ENCODE peak calls at places on chromosome 11, in four cellular contexts. M is sigmoid colon, S is astrocyte, N is HFF-Myc. T is an unnamed sample.

GRCh38 chr11:125939081-125939521 is 6.7 kb upstream of the VSIG10L2 start:
- DNase-seq in M (no peak), S (no peak), N (no peak), T (no peak)

GRCh38 chr11:18046116-18046777 is at the start of gene TPH1:
- DNase-seq in M (no peak), S (peak), N (no peak), T (peak)

GRCh38 chr11:87421422-87421821 is 383.7 kb downstream of the TMEM135 start:
- DNase-seq in M (no peak), S (peak), N (peak), T (peak)

GRCh38 chr11:118933486-118933885 is 7.8 kb upstream of the BCL9L start:
- DNase-seq in M (peak), S (no peak), N (no peak), T (no peak)

GRCh38 chr11:88348870-88349269 is 11.3 kb upstream of the CTSC start:
- DNase-seq in M (no peak), S (no peak), N (no peak), T (no peak)

GRCh38 chr11:86876716-86877234 is 76.4 kb downstream of the PRSS23 start:
- DNase-seq in M (no peak), S (no peak), N (no peak), T (no peak)

GRCh38 chr11:70405679-70406395 is 7.5 kb downstream of the CTTN start:
- DNase-seq in M (no peak), S (no peak), N (no peak), T (no peak)

GRCh38 chr11:6353367-6353987 is 33.2 kb upstream of the CAVIN3 start:
- DNase-seq in M (peak), S (no peak), N (no peak), T (peak)

GRCh38 chr11:13261600-13262061 is 16.0 kb upstream of the BMAL1 start:
- DNase-seq in M (no peak), S (peak), N (peak), T (peak)

GRCh38 chr11:109112748-109113378 is 309.1 kb upstream of the C11orf87 start:
- DNase-seq in M (no peak), S (peak), N (no peak), T (peak)

GRCh38 chr11:32122200-32122599 is 31.3 kb downstream of the RCN1 start:
- DNase-seq in M (no peak), S (no peak), N (no peak), T (no peak)

GRCh38 chr11:12598330-12599256 is 75.6 kb upstream of the TEAD1 start:
- DNase-seq in M (no peak), S (peak), N (no peak), T (peak)

GRCh38 chr11:86799680-86800075 is 664 bp upstream of the PRSS23 start:
- DNase-seq in M (peak), S (no peak), N (no peak), T (no peak)

GRCh38 chr11:7905961-7906429 is 25.1 kb downstream of the OR10A6 start:
- DNase-seq in M (no peak), S (no peak), N (no peak), T (no peak)

GRCh38 chr11:123292647-123293046 is 97.6 kb upstream of the CLMP start:
- DNase-seq in M (no peak), S (no peak), N (no peak), T (no peak)

GRCh38 chr11:134951305-134951700 is 539.3 kb upstream of the B3GAT1 start:
- DNase-seq in M (no peak), S (peak), N (no peak), T (peak)

GRCh38 chr11:99154277-99154676 is 133.5 kb downstream of the CNTN5 start:
- DNase-seq in M (no peak), S (no peak), N (no peak), T (no peak)

GRCh38 chr11:15988693-15989231 is 367.6 kb downstream of the SOX6 start:
- DNase-seq in M (no peak), S (no peak), N (no peak), T (no peak)

GRCh38 chr11:27385245-27385644 is 22.2 kb upstream of the CCDC34 start:
- DNase-seq in M (no peak), S (peak), N (no peak), T (peak)
- TF ChIP-seq CTCF in M (no peak), S (no peak), N (no peak), T (no peak)

GRCh38 chr11:57461841-57462489 is 1.6 kb downstream of the RTN4RL2 start:
- DNase-seq in M (no peak), S (no peak), N (no peak), T (no peak)

GRCh38 chr11:57462597-57462996 is 2.3 kb downstream of the RTN4RL2 start:
- DNase-seq in M (no peak), S (no peak), N (no peak), T (no peak)

GRCh38 chr11:57459112-57460016 is 964 bp upstream of the RTN4RL2 start:
- DNase-seq in M (no peak), S (no peak), N (no peak), T (no peak)

GRCh38 chr11:57460017-57460755 is at the start of gene RTN4RL2:
- DNase-seq in M (no peak), S (peak), N (no peak), T (peak)

GRCh38 chr11:57460756-57461749 is 725 bp downstream of the RTN4RL2 start:
- DNase-seq in M (no peak), S (no peak), N (no peak), T (no peak)
- H3K4me3 ChIP-seq in M (peak), S (no peak), N (no peak), T (peak)

GRCh38 chr11:110156503-110156902 is 63.3 kb downstream of the ZC3H12C start:
- DNase-seq in M (no peak), S (no peak), N (no peak), T (no peak)
- TF ChIP-seq CTCF in M (no peak), S (no peak), N (no peak), T (no peak)

DNA sequence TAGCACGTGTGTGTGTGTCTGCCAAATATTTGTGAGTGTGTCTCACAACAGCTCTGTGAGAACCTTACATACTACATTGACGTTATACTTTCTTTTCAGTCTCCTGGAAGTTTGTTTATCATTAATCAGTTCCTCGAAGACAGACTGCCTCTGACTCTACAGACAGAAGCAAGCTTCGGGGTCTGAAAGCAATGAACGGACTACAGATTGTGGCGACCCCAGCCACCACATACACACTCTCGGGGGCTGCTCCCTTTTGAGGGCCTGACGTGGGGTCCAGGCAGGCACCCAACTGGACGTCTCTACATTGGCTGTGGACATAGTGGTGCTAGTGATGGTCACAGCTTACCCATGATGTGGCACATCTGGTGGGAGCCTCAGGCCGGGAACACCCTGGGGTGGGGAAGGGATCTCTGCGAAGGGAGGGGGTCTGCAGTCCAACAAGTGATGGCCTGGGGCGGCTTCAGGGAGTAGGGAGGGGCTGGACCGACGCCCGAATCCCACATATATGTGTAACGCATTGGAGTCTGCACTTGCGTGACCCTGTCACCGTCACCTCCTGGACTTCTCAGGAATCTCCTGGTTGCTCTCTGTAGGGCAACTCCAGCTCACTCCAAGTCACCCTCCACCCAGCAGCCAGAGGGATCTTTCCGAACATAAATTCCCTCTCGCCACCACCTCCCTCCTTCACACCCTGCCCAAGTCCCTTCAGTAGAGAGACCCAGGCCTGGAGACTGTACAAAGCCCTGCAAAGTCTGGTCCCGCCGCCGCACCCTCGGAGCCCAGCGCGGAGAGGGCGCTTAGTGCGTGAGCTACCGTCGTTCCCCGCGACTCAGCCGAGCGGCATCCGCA is 30.4 kb upstream of the TRIM29 start:
- DNase-seq in M (peak), S (no peak), N (no peak), T (no peak)
- H3K4me3 ChIP-seq in M (peak), S (peak), N (peak), T (peak)

GRCh38 chr11:73188301-73188700 is 29.8 kb upstream of the P2RY2 start:
- DNase-seq in M (no peak), S (no peak), N (no peak), T (no peak)

GRCh38 chr11:73190557-73190885 is 27.6 kb upstream of the P2RY2 start:
- DNase-seq in M (no peak), S (no peak), N (no peak), T (no peak)

GRCh38 chr11:73187854-73188253 is 30.2 kb upstream of the P2RY2 start:
- DNase-seq in M (no peak), S (no peak), N (no peak), T (no peak)

GRCh38 chr11:73189723-73190556 is 28.1 kb upstream of the P2RY2 start:
- DNase-seq in M (peak), S (no peak), N (no peak), T (no peak)

GRCh38 chr11:73189315-73189714 is 28.8 kb upstream of the P2RY2 start:
- DNase-seq in M (peak), S (no peak), N (no peak), T (no peak)
- TF ChIP-seq CTCF in M (no peak), S (no peak), N (no peak), T (no peak)

GRCh38 chr11:120116966-120117365 is 20.9 kb downstream of the TRIM29 start:
- DNase-seq in M (no peak), S (no peak), N (no peak), T (no peak)
- H3K4me3 ChIP-seq in M (no peak), S (no peak), N (no peak), T (no peak)

DNA sequence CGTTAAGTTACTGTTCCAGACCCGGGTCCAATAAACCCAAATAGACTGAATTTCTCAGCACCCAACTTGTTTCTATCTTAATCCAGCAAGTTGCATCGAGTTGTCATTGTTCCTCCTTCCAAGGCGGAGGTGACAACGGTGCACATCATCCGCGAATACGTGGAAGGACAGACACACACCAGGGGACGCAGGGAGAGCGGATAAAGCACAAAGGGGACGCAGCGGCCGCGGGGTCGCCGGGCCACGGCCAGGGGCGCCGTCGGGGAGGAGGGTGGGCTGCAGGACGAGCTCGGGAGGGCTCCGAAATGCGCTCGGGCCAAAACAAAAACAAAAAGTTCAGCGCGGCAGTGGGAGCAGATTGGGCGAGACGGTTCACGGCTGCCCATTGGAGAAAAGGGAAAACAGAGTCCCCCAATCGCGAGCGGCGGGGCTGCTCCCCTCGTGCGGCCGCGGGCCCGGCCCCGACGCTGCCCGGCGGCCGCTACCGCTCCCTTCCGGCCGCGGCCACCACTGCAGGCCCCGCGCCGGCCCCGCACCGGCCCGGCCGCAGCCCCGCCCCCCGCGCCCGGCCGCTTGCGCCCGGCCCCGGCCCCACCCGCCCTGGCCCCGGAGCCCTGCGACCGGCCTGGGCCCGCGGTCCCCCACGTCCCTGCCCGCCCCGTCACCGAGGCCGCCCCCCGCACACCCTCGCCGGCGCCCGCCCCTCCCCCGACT is 518 bp downstream of the KMT5B start:
- DNase-seq in M (peak), S (peak), N (peak), T (peak)
- TF ChIP-seq CTCF in M (no peak), S (no peak), N (no peak), T (no peak)

T was measured in AG10803.